ENCODE peak calls at places on chromosomes 13 and 19, in nine cellular contexts. One of them, this sample, is unnamed.

GRCh38 chr19:43798546-43799409 is 3.5 kb downstream of the LYPD5 start:
- DNase-seq in left lung: peak; percentile 86
- DNase-seq in heart left ventricle: no peak
- DNase-seq in uterus: no peak
- DNase-seq in CD4-positive, alpha-beta T cell: peak; percentile 63
- DNase-seq in heart right ventricle: no peak
- DNase-seq in CD4-positive, CD25-positive, alpha-beta regulatory T cell: peak; percentile 24
- DNase-seq in psoas muscle: peak; percentile 42
- DNase-seq in CD8-positive, alpha-beta T cell: peak; percentile 39
- DNase-seq in this sample: no peak

GRCh38 chr13:63438951-63439350 is 2023.3 kb upstream of the PCDH20 start:
- DNase-seq in heart left ventricle: no peak
- DNase-seq in CD4-positive, alpha-beta T cell: no peak
- DNase-seq in uterus: no peak
- DNase-seq in left lung: no peak
- DNase-seq in heart right ventricle: no peak
- DNase-seq in CD8-positive, alpha-beta T cell: no peak
- DNase-seq in psoas muscle: no peak
- DNase-seq in CD4-positive, CD25-positive, alpha-beta regulatory T cell: no peak
- DNase-seq in this sample: no peak

GRCh38 chr19:16688084-16688483 is 27.1 kb downstream of the TMEM38A start:
- DNase-seq in psoas muscle: no peak
- DNase-seq in CD8-positive, alpha-beta T cell: no peak
- DNase-seq in CD4-positive, alpha-beta T cell: no peak
- DNase-seq in left lung: peak; percentile 43
- DNase-seq in CD4-positive, CD25-positive, alpha-beta regulatory T cell: no peak
- DNase-seq in heart right ventricle: no peak
- DNase-seq in heart left ventricle: no peak
- DNase-seq in uterus: no peak
- DNase-seq in this sample: no peak

GRCh38 chr19:47210689-47211316 is 20.2 kb downstream of the BBC3 start:
- DNase-seq in heart right ventricle: peak; percentile 88
- DNase-seq in CD4-positive, CD25-positive, alpha-beta regulatory T cell: peak; percentile 72
- DNase-seq in CD8-positive, alpha-beta T cell: peak; percentile 69
- DNase-seq in uterus: peak; percentile 77
- DNase-seq in heart left ventricle: peak; percentile 71
- DNase-seq in left lung: no peak
- DNase-seq in psoas muscle: peak; percentile 71
- DNase-seq in CD4-positive, alpha-beta T cell: peak; percentile 78
- DNase-seq in this sample: peak; percentile 88

GRCh38 chr13:82627183-82627582 is 1255.1 kb downstream of the SLITRK1 start:
- DNase-seq in left lung: no peak
- DNase-seq in heart right ventricle: no peak
- DNase-seq in heart left ventricle: no peak
- DNase-seq in CD4-positive, CD25-positive, alpha-beta regulatory T cell: no peak
- DNase-seq in psoas muscle: no peak
- DNase-seq in CD8-positive, alpha-beta T cell: no peak
- DNase-seq in uterus: no peak
- DNase-seq in CD4-positive, alpha-beta T cell: no peak
- DNase-seq in this sample: peak; percentile 75

GRCh38 chr19:13275016-13275722 is 125.0 kb downstream of the IER2 start:
- DNase-seq in CD4-positive, alpha-beta T cell: no peak
- DNase-seq in heart left ventricle: no peak
- DNase-seq in CD4-positive, CD25-positive, alpha-beta regulatory T cell: no peak
- DNase-seq in uterus: no peak
- DNase-seq in CD8-positive, alpha-beta T cell: no peak
- DNase-seq in psoas muscle: no peak
- DNase-seq in left lung: no peak
- DNase-seq in heart right ventricle: no peak
- DNase-seq in this sample: no peak

GRCh38 chr13:30849611-30850010 is 56.5 kb upstream of the MEDAG start:
- DNase-seq in CD8-positive, alpha-beta T cell: no peak
- DNase-seq in heart left ventricle: no peak
- DNase-seq in uterus: no peak
- DNase-seq in CD4-positive, alpha-beta T cell: no peak
- DNase-seq in heart right ventricle: no peak
- DNase-seq in left lung: no peak
- DNase-seq in psoas muscle: no peak
- DNase-seq in CD4-positive, CD25-positive, alpha-beta regulatory T cell: no peak
- DNase-seq in this sample: no peak

GRCh38 chr13:47933688-47934011 is 67.4 kb downstream of the SUCLA2 start:
- DNase-seq in CD4-positive, alpha-beta T cell: no peak
- DNase-seq in heart left ventricle: no peak
- DNase-seq in uterus: no peak
- DNase-seq in CD8-positive, alpha-beta T cell: no peak
- DNase-seq in psoas muscle: no peak
- DNase-seq in CD4-positive, CD25-positive, alpha-beta regulatory T cell: no peak
- DNase-seq in heart right ventricle: no peak
- DNase-seq in left lung: no peak
- DNase-seq in this sample: peak; percentile 31

GRCh38 chr19:34461375-34462100 is 20.0 kb upstream of the WTIP start:
- DNase-seq in CD8-positive, alpha-beta T cell: no peak
- DNase-seq in heart left ventricle: no peak
- DNase-seq in uterus: no peak
- DNase-seq in CD4-positive, alpha-beta T cell: no peak
- DNase-seq in heart right ventricle: no peak
- DNase-seq in left lung: no peak
- DNase-seq in psoas muscle: no peak
- DNase-seq in CD4-positive, CD25-positive, alpha-beta regulatory T cell: no peak
- DNase-seq in this sample: peak; percentile 41

GRCh38 chr19:11551603-11552235 is 7.3 kb downstream of the ELOF1 start:
- DNase-seq in psoas muscle: peak; percentile 21
- DNase-seq in heart left ventricle: peak; percentile 65
- DNase-seq in heart right ventricle: no peak
- DNase-seq in CD4-positive, CD25-positive, alpha-beta regulatory T cell: no peak
- DNase-seq in uterus: peak; percentile 76
- DNase-seq in left lung: no peak
- DNase-seq in CD8-positive, alpha-beta T cell: no peak
- DNase-seq in CD4-positive, alpha-beta T cell: no peak
- DNase-seq in this sample: no peak

GRCh38 chr13:97498419-97498818 is 64.5 kb downstream of the RAP2A start:
- DNase-seq in left lung: no peak
- DNase-seq in heart right ventricle: no peak
- DNase-seq in uterus: no peak
- DNase-seq in psoas muscle: no peak
- DNase-seq in CD8-positive, alpha-beta T cell: no peak
- DNase-seq in heart left ventricle: no peak
- DNase-seq in CD4-positive, alpha-beta T cell: no peak
- DNase-seq in CD4-positive, CD25-positive, alpha-beta regulatory T cell: no peak
- DNase-seq in this sample: no peak

GRCh38 chr19:55385749-55386514 is at the start of gene RPL28:
- DNase-seq in CD4-positive, alpha-beta T cell: peak; percentile 97
- DNase-seq in left lung: peak; percentile 98
- DNase-seq in heart left ventricle: peak; percentile 98
- DNase-seq in CD4-positive, CD25-positive, alpha-beta regulatory T cell: peak; percentile 97
- DNase-seq in heart right ventricle: peak; percentile 99
- DNase-seq in psoas muscle: peak; percentile 97
- DNase-seq in CD8-positive, alpha-beta T cell: peak; percentile 97
- DNase-seq in uterus: peak; percentile 100
- DNase-seq in this sample: peak; percentile 98

GRCh38 chr19:7856679-7857663 is 17.2 kb downstream of the PRR36 start:
- DNase-seq in CD4-positive, CD25-positive, alpha-beta regulatory T cell: no peak
- DNase-seq in heart left ventricle: no peak
- DNase-seq in psoas muscle: no peak
- DNase-seq in heart right ventricle: no peak
- DNase-seq in CD4-positive, alpha-beta T cell: no peak
- DNase-seq in CD8-positive, alpha-beta T cell: no peak
- DNase-seq in uterus: no peak
- DNase-seq in left lung: peak; percentile 64
- DNase-seq in this sample: no peak

GRCh38 chr19:47408156-47408938 is 11.0 kb downstream of the MEIS3 start:
- DNase-seq in heart left ventricle: no peak
- DNase-seq in uterus: no peak
- DNase-seq in CD4-positive, alpha-beta T cell: no peak
- DNase-seq in CD4-positive, CD25-positive, alpha-beta regulatory T cell: no peak
- DNase-seq in heart right ventricle: no peak
- DNase-seq in CD8-positive, alpha-beta T cell: no peak
- DNase-seq in left lung: no peak
- DNase-seq in psoas muscle: no peak
- DNase-seq in this sample: no peak

GRCh38 chr13:50016421-50016820 is 1.2 kb downstream of the KCNRG start:
- DNase-seq in uterus: no peak
- DNase-seq in CD4-positive, CD25-positive, alpha-beta regulatory T cell: no peak
- DNase-seq in heart left ventricle: no peak
- DNase-seq in left lung: no peak
- DNase-seq in psoas muscle: no peak
- DNase-seq in CD4-positive, alpha-beta T cell: no peak
- DNase-seq in heart right ventricle: no peak
- DNase-seq in CD8-positive, alpha-beta T cell: no peak
- DNase-seq in this sample: peak; percentile 70
- H3K27ac ChIP-seq in uterus: no peak overlapping the region
- H3K27ac ChIP-seq in CD4-positive, CD25-positive, alpha-beta regulatory T cell: no peak overlapping the region
- H3K27ac ChIP-seq in heart left ventricle: peak overlapping the region; percentile 48
- H3K27ac ChIP-seq in left lung: peak overlapping the region; percentile 28
- H3K27ac ChIP-seq in psoas muscle: peak overlapping the region; percentile 56
- H3K27ac ChIP-seq in CD4-positive, alpha-beta T cell: no peak overlapping the region
- H3K27ac ChIP-seq in heart right ventricle: peak overlapping the region; percentile 17
- H3K27ac ChIP-seq in CD8-positive, alpha-beta T cell: no peak overlapping the region
- H3K27ac ChIP-seq in this sample: no peak overlapping the region

GRCh38 chr13:113935081-113935511 is 38.8 kb downstream of the C13orf46 start:
- DNase-seq in uterus: peak; percentile 23
- DNase-seq in CD4-positive, alpha-beta T cell: no peak
- DNase-seq in CD8-positive, alpha-beta T cell: no peak
- DNase-seq in psoas muscle: no peak
- DNase-seq in CD4-positive, CD25-positive, alpha-beta regulatory T cell: no peak
- DNase-seq in left lung: peak; percentile 63
- DNase-seq in heart right ventricle: no peak
- DNase-seq in heart left ventricle: peak; percentile 62
- DNase-seq in this sample: no peak
- H3K27ac ChIP-seq in uterus: no peak overlapping the region
- H3K27ac ChIP-seq in CD4-positive, alpha-beta T cell: no peak overlapping the region
- H3K27ac ChIP-seq in CD8-positive, alpha-beta T cell: no peak overlapping the region
- H3K27ac ChIP-seq in psoas muscle: no peak overlapping the region
- H3K27ac ChIP-seq in CD4-positive, CD25-positive, alpha-beta regulatory T cell: no peak overlapping the region
- H3K27ac ChIP-seq in left lung: no peak overlapping the region
- H3K27ac ChIP-seq in heart right ventricle: no peak overlapping the region
- H3K27ac ChIP-seq in heart left ventricle: no peak overlapping the region
- H3K27ac ChIP-seq in this sample: no peak overlapping the region

GRCh38 chr13:91576590-91576989 is 178.2 kb downstream of the GPC5 start:
- DNase-seq in psoas muscle: no peak
- DNase-seq in left lung: no peak
- DNase-seq in CD8-positive, alpha-beta T cell: no peak
- DNase-seq in heart left ventricle: no peak
- DNase-seq in CD4-positive, CD25-positive, alpha-beta regulatory T cell: no peak
- DNase-seq in heart right ventricle: no peak
- DNase-seq in uterus: no peak
- DNase-seq in CD4-positive, alpha-beta T cell: no peak
- DNase-seq in this sample: no peak
- H3K27ac ChIP-seq in psoas muscle: no peak overlapping the region
- H3K27ac ChIP-seq in left lung: no peak overlapping the region
- H3K27ac ChIP-seq in CD8-positive, alpha-beta T cell: no peak overlapping the region
- H3K27ac ChIP-seq in heart left ventricle: no peak overlapping the region
- H3K27ac ChIP-seq in CD4-positive, CD25-positive, alpha-beta regulatory T cell: no peak overlapping the region
- H3K27ac ChIP-seq in heart right ventricle: no peak overlapping the region
- H3K27ac ChIP-seq in uterus: no peak overlapping the region
- H3K27ac ChIP-seq in CD4-positive, alpha-beta T cell: no peak overlapping the region
- H3K27ac ChIP-seq in this sample: no peak overlapping the region

GRCh38 chr13:59494560-59494970 is 669.2 kb downstream of the DIAPH3 start:
- DNase-seq in CD4-positive, CD25-positive, alpha-beta regulatory T cell: no peak
- DNase-seq in heart right ventricle: peak; percentile 69
- DNase-seq in psoas muscle: no peak
- DNase-seq in CD8-positive, alpha-beta T cell: no peak
- DNase-seq in left lung: no peak
- DNase-seq in CD4-positive, alpha-beta T cell: no peak
- DNase-seq in uterus: no peak
- DNase-seq in heart left ventricle: no peak
- DNase-seq in this sample: peak; percentile 91

GRCh38 chr13:59490651-59491050 is 673.1 kb downstream of the DIAPH3 start:
- DNase-seq in CD8-positive, alpha-beta T cell: no peak
- DNase-seq in psoas muscle: no peak
- DNase-seq in heart left ventricle: no peak
- DNase-seq in heart right ventricle: no peak
- DNase-seq in CD4-positive, CD25-positive, alpha-beta regulatory T cell: no peak
- DNase-seq in left lung: no peak
- DNase-seq in CD4-positive, alpha-beta T cell: no peak
- DNase-seq in uterus: no peak
- DNase-seq in this sample: no peak

GRCh38 chr13:59494151-59494550 is 669.6 kb downstream of the DIAPH3 start:
- DNase-seq in left lung: no peak
- DNase-seq in CD8-positive, alpha-beta T cell: no peak
- DNase-seq in psoas muscle: no peak
- DNase-seq in CD4-positive, CD25-positive, alpha-beta regulatory T cell: no peak
- DNase-seq in uterus: no peak
- DNase-seq in heart left ventricle: no peak
- DNase-seq in heart right ventricle: no peak
- DNase-seq in CD4-positive, alpha-beta T cell: no peak
- DNase-seq in this sample: no peak

GRCh38 chr13:59493436-59493965 is 670.2 kb downstream of the DIAPH3 start:
- DNase-seq in CD4-positive, alpha-beta T cell: no peak
- DNase-seq in psoas muscle: no peak
- DNase-seq in heart right ventricle: no peak
- DNase-seq in CD4-positive, CD25-positive, alpha-beta regulatory T cell: no peak
- DNase-seq in left lung: no peak
- DNase-seq in heart left ventricle: no peak
- DNase-seq in CD8-positive, alpha-beta T cell: no peak
- DNase-seq in uterus: no peak
- DNase-seq in this sample: no peak

GRCh38 chr13:59492030-59492636 is 671.6 kb downstream of the DIAPH3 start:
- DNase-seq in heart left ventricle: no peak
- DNase-seq in CD4-positive, CD25-positive, alpha-beta regulatory T cell: no peak
- DNase-seq in left lung: no peak
- DNase-seq in CD8-positive, alpha-beta T cell: no peak
- DNase-seq in CD4-positive, alpha-beta T cell: no peak
- DNase-seq in uterus: no peak
- DNase-seq in psoas muscle: no peak
- DNase-seq in heart right ventricle: no peak
- DNase-seq in this sample: peak; percentile 39
- H3K27ac ChIP-seq in heart left ventricle: no peak overlapping the region
- H3K27ac ChIP-seq in CD4-positive, CD25-positive, alpha-beta regulatory T cell: no peak overlapping the region
- H3K27ac ChIP-seq in left lung: no peak overlapping the region
- H3K27ac ChIP-seq in CD8-positive, alpha-beta T cell: no peak overlapping the region
- H3K27ac ChIP-seq in CD4-positive, alpha-beta T cell: no peak overlapping the region
- H3K27ac ChIP-seq in uterus: no peak overlapping the region
- H3K27ac ChIP-seq in psoas muscle: no peak overlapping the region
- H3K27ac ChIP-seq in heart right ventricle: no peak overlapping the region
- H3K27ac ChIP-seq in this sample: no peak overlapping the region

This sample was measured in fibroblast of lung.